ENCODE peak calls at places on chromosomes 12 and 14, in four cellular contexts. T is OCI-LY7, R is GM23338, B is transverse colon. H is an unnamed sample.

GRCh38 chr12:111430418-111431353 is 25.0 kb downstream of the SH2B3 start:
- DNase-seq in T (no peak), R (no peak), B (no peak), H (peak)

GRCh38 chr12:26245175-26245942 is 50.0 kb downstream of the SSPN start:
- DNase-seq in T (no peak), R (no peak), B (no peak), H (no peak)

GRCh38 chr14:55291480-55292081 is 20.4 kb downstream of the FBXO34 start:
- DNase-seq in T (no peak), R (no peak), B (no peak), H (no peak)

GRCh38 chr14:36662543-36663403 is 1.1 kb downstream of the PAX9 start:
- DNase-seq in T (no peak), R (peak), B (no peak), H (no peak)

GRCh38 chr12:57263096-57263495 is 12.1 kb upstream of the STAC3 start:
- DNase-seq in T (no peak), R (no peak), B (no peak), H (no peak)

GRCh38 chr14:84804498-84805294 is 725.2 kb upstream of the FLRT2 start:
- DNase-seq in T (no peak), R (no peak), B (no peak), H (no peak)

GRCh38 chr14:23066855-23067744 is 9.8 kb upstream of the CDH24 start:
- DNase-seq in T (no peak), R (no peak), B (no peak), H (no peak)

GRCh38 chr14:71236430-71236829 is 329.2 kb downstream of the PCNX1 start:
- DNase-seq in T (no peak), R (no peak), B (no peak), H (no peak)

GRCh38 chr14:103008768-103009342 is 48.5 kb downstream of the CDC42BPB start:
- DNase-seq in T (no peak), R (no peak), B (no peak), H (no peak)

GRCh38 chr12:76611533-76611932 is 52.0 kb upstream of the OSBPL8 start:
- DNase-seq in T (no peak), R (no peak), B (no peak), H (no peak)

GRCh38 chr12:110289711-110290078 is 8.6 kb downstream of the ATP2A2 start:
- DNase-seq in T (no peak), R (no peak), B (no peak), H (no peak)

GRCh38 chr12:114655934-114656697 is 27.9 kb downstream of the TBX3 start:
- DNase-seq in T (no peak), R (no peak), B (no peak), H (no peak)

GRCh38 chr14:104388011-104388521 is 191.5 kb upstream of the C14orf180 start:
- DNase-seq in T (no peak), R (no peak), B (no peak), H (no peak)

GRCh38 chr12:117228239-117228638 is 38.0 kb upstream of the FBXO21 start:
- DNase-seq in T (no peak), R (no peak), B (no peak), H (no peak)

GRCh38 chr12:79006306-79006705 is 141.7 kb downstream of the SYT1 start:
- DNase-seq in T (no peak), R (no peak), B (no peak), H (no peak)

GRCh38 chr12:98725481-98726247 is 80.6 kb downstream of the APAF1 start:
- DNase-seq in T (peak), R (peak), B (no peak), H (no peak)

GRCh38 chr14:24441904-24442239 is 704 bp downstream of the SDR39U1 start:
- DNase-seq in T (no peak), R (peak), B (peak), H (no peak)

GRCh38 chr12:68086019-68086603 is 73.4 kb downstream of the IFNG start:
- DNase-seq in T (no peak), R (no peak), B (no peak), H (no peak)

GRCh38 chr12:41552507-41553047 is 364.5 kb downstream of the PDZRN4 start:
- DNase-seq in T (no peak), R (no peak), B (no peak), H (no peak)

GRCh38 chr12:89183985-89184435 is 168.3 kb downstream of the DUSP6 start:
- DNase-seq in T (no peak), R (no peak), B (peak), H (no peak)

GRCh38 chr12:84910549-84911241 is 1.9 kb downstream of the SLC6A15 start:
- DNase-seq in T (no peak), R (peak), B (no peak), H (no peak)

GRCh38 chr12:76680940-76681339 is 83.0 kb upstream of the ZDHHC17 start:
- DNase-seq in T (no peak), R (no peak), B (no peak), H (no peak)

GRCh38 chr14:96383445-96383844 is 8.5 kb upstream of the AK7 start:
- DNase-seq in T (no peak), R (no peak), B (no peak), H (no peak)

GRCh38 chr14:62745496-62745895 is 299.8 kb downstream of the KCNH5 start:
- DNase-seq in T (no peak), R (no peak), B (no peak), H (no peak)

GRCh38 chr14:23121401-23121800 is 2.3 kb upstream of the CEBPE start:
- DNase-seq in T (peak), R (no peak), B (peak), H (no peak)

GRCh38 chr12:42684171-42685071 is 94.9 kb upstream of the PRICKLE1 start:
- DNase-seq in T (no peak), R (peak), B (no peak), H (no peak)

GRCh38 chr14:95222151-95222631 is 64.9 kb upstream of the DICER1 start:
- DNase-seq in T (no peak), R (peak), B (no peak), H (no peak)

GRCh38 chr12:66044731-66045130 is 85.8 kb downstream of the LLPH start:
- DNase-seq in T (no peak), R (no peak), B (no peak), H (no peak)

GRCh38 chr12:50788562-50788961 is 24.7 kb downstream of the ATF1 start:
- DNase-seq in T (no peak), R (no peak), B (no peak), H (no peak)

DNA sequence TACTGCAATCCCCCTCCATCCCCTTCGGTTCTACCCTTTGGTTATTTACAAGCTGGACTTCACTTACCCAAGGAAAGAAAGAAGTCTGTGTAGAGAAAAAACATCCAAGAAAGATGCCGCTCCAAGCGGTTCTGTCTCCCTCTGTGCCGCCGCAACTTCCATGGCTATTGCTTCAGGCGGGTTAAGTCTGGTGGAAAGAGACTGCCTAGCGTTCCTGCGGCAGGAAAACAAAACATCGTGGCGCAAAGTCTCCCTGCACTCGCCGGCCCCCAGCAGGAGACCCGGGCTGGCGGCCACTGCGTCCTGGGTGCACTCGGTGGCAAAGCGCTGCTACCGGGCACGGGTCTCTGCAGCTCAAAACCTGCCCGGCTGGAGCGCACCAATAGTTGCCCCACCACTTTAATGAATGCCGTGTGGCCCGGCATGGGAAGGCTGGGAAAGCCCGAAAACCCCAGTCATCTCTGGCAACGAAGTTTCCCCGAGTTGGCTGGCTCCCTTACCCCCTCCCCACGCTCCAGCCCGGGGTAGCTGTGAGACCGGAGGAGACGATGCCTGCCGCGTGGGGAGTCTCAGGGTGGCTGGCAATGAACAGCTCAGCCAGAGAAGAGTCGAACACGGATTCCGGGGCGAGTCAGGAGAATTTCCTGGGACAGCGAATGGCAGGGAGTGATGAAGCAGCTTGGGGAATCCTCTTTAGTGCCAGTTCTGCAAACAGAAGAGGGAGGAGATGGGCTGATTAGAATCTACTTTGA is 3.5 kb upstream of the KCNK10 start:
- DNase-seq in T (no peak), R (peak), B (no peak), H (no peak)
- H3K4me3 ChIP-seq in T (no peak), R (peak), B (no peak), H (no peak)

GRCh38 chr14:76997257-76997970 is 31.1 kb downstream of the IRF2BPL start:
- DNase-seq in T (no peak), R (no peak), B (no peak), H (no peak)

GRCh38 chr14:76990084-76990483 is 38.4 kb downstream of the IRF2BPL start:
- DNase-seq in T (no peak), R (no peak), B (no peak), H (no peak)

GRCh38 chr14:76996563-76997146 is 31.9 kb downstream of the IRF2BPL start:
- DNase-seq in T (no peak), R (no peak), B (no peak), H (no peak)

GRCh38 chr14:76995279-76996035 is 33.1 kb downstream of the IRF2BPL start:
- DNase-seq in T (no peak), R (no peak), B (no peak), H (no peak)

GRCh38 chr14:76993743-76994142 is 34.8 kb downstream of the IRF2BPL start:
- DNase-seq in T (no peak), R (no peak), B (no peak), H (no peak)
- H3K4me3 ChIP-seq in T (no peak), R (no peak), B (no peak), H (no peak)

DNA sequence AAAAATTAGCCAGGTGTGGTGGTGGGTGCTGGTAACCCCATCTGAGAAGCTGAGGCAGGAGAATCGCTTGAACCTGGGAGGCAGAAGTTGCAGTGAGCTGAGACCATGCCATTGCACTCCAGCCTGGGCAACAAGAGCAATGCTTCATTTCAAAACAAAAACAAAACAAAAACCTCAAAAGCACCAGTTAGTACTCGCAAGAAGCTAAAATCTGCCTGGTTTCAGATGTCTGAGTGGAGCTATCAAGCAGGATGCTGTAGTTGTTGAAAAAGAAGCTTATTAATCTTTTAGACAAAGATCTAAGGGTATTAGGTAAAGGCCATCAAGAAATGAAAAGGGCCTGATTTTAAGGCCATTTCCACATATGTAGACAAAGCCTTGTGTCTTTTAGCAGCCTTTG is 50.9 kb downstream of the SUPT16H start:
- DNase-seq in T (no peak), R (no peak), B (no peak), H (no peak)
- H3K4me3 ChIP-seq in T (no peak), R (no peak), B (no peak), H (no peak)

GRCh38 chr14:101540481-101540880 is 20.8 kb upstream of the DIO3 start:
- DNase-seq in T (no peak), R (no peak), B (no peak), H (no peak)

GRCh38 chr14:101538865-101539264 is 22.4 kb upstream of the DIO3 start:
- DNase-seq in T (no peak), R (no peak), B (no peak), H (no peak)

GRCh38 chr14:101539929-101540328 is 21.4 kb upstream of the DIO3 start:
- DNase-seq in T (no peak), R (no peak), B (no peak), H (no peak)

GRCh38 chr14:101542391-101542790 is 18.9 kb upstream of the DIO3 start:
- DNase-seq in T (no peak), R (no peak), B (peak), H (no peak)

DNA sequence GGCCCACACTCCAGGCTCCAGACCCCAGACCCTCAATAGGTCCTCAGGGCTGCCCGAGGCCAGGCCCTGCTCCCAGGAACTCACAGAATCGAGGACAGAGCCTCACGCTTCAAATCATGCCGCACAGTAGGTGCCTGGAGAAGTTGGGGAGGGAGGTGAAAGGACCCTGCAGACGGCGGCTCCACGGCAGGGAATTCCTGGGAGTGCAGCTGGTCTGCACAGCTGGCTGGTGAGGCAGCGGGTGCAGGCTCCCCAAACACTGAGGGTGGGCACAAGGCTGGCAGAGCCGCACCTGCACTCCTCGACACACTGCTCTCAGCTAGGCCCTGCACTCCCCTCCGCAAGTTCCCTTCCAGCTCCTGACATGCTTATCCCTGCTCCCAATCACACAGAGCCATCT is 20.2 kb upstream of the DIO3 start:
- DNase-seq in T (no peak), R (no peak), B (no peak), H (no peak)
- H3K4me3 ChIP-seq in T (no peak), R (no peak), B (no peak), H (no peak)

H was measured in CD4-positive, alpha-beta memory T cell.